ENCODE peak calls at places on chromosomes 11 and 22, in five cellular contexts. Y is pancreas, W is hippocampal formation, D is ELR, L is GM06990. V is an unnamed sample.

GRCh38 chr11:6203327-6203726 is 2.0 kb upstream of the C11orf42 start:
- DNase-seq in Y (no peak), W (no peak), D (no peak), L (no peak), V (no peak)

GRCh38 chr11:107929611-107930200 is 1.5 kb downstream of the RAB39A start:
- DNase-seq in Y (no peak), W (peak), D (no peak), L (peak), V (no peak)

GRCh38 chr11:72378704-72379383 is 55.5 kb downstream of the CLPB start:
- DNase-seq in Y (no peak), W (peak), D (no peak), L (no peak), V (peak)

GRCh38 chr22:47902646-47903180 is 1140.3 kb downstream of the TBC1D22A start:
- DNase-seq in Y (no peak), W (no peak), D (no peak), L (no peak), V (no peak)

GRCh38 chr11:21142007-21142406 is 472.6 kb downstream of the NELL1 start:
- DNase-seq in Y (no peak), W (no peak), D (no peak), L (no peak), V (no peak)

GRCh38 chr22:37244114-37244921 is at the start of gene RAC2:
- DNase-seq in Y (peak), W (no peak), D (peak), L (peak), V (peak)

GRCh38 chr11:118258410-118258809 is 5.7 kb downstream of the MPZL2 start:
- DNase-seq in Y (no peak), W (no peak), D (peak), L (no peak), V (no peak)

GRCh38 chr22:24440718-24441405 is 13.5 kb downstream of the ADORA2A start:
- DNase-seq in Y (no peak), W (no peak), D (no peak), L (no peak), V (no peak)

GRCh38 chr11:8337115-8337386 is 73.4 kb upstream of the LMO1 start:
- DNase-seq in Y (no peak), W (no peak), D (no peak), L (no peak), V (no peak)

GRCh38 chr22:38758276-38758945 is 2.6 kb upstream of the SUN2 start:
- DNase-seq in Y (no peak), W (no peak), D (no peak), L (no peak), V (no peak)

GRCh38 chr22:32018056-32018455 is 25.0 kb upstream of the SLC5A1 start:
- DNase-seq in Y (no peak), W (no peak), D (no peak), L (no peak), V (no peak)

GRCh38 chr22:17475318-17476212 is 87.7 kb upstream of the SLC25A18 start:
- DNase-seq in Y (no peak), W (no peak), D (no peak), L (no peak), V (no peak)

GRCh38 chr11:27720277-27720830 is 20.1 kb upstream of the BDNF start:
- DNase-seq in Y (no peak), W (no peak), D (peak), L (no peak), V (no peak)

GRCh38 chr22:30038219-30038618 is 42.0 kb upstream of the HORMAD2 start:
- DNase-seq in Y (peak), W (no peak), D (peak), L (no peak), V (no peak)

GRCh38 chr22:43078522-43078921 is 10.7 kb downstream of the TTLL1 start:
- DNase-seq in Y (no peak), W (no peak), D (peak), L (no peak), V (no peak)

GRCh38 chr11:35238882-35239281 is 99.9 kb downstream of the CD44 start:
- DNase-seq in Y (no peak), W (no peak), D (no peak), L (no peak), V (no peak)

GRCh38 chr11:112744041-112744440 is 217.2 kb upstream of the NCAM1 start:
- DNase-seq in Y (no peak), W (no peak), D (no peak), L (no peak), V (no peak)

GRCh38 chr11:94028436-94028835 is 7.3 kb downstream of the HEPHL1 start:
- DNase-seq in Y (no peak), W (no peak), D (peak), L (no peak), V (no peak)

GRCh38 chr11:117506856-117507425 is 179.3 kb downstream of the CEP164 start:
- DNase-seq in Y (no peak), W (no peak), D (no peak), L (no peak), V (no peak)

GRCh38 chr22:34800265-34800664 is 265.7 kb upstream of the ISX start:
- DNase-seq in Y (no peak), W (no peak), D (no peak), L (no peak), V (no peak)

GRCh38 chr22:25736378-25737011 is 5.5 kb upstream of the MYO18B start:
- DNase-seq in Y (no peak), W (no peak), D (no peak), L (no peak), V (no peak)

V was measured in left lung.